ENCODE peak calls at places on chromosomes 3 and 15, in nine cellular contexts. Z is ureter; E is Daoy; T is SK-N-SH; Y is AG04449; O is left cardiac atrium; X is breast epithelium; M is lower lobe of right lung; F is activated CD8-positive, alpha-beta memory T cell treated with anti-CD3 and anti-CD28 coated beads for 24 hours. L is an unnamed sample.

GRCh38 chr15:49044761-49045571 is 1.3 kb downstream of the SECISBP2L start:
- DNase-seq in Z (no peak), E (no peak), T (no peak), Y (no peak), O (no peak), X (no peak), M (no peak), F (no peak), L (no peak)

GRCh38 chr3:123226549-123226948 is 24.8 kb downstream of the SEC22A start:
- DNase-seq in Z (no peak), E (no peak), T (no peak), Y (no peak), O (no peak), X (no peak), M (no peak), F (no peak), L (no peak)

GRCh38 chr15:66825731-66826130 is 123.7 kb downstream of the SMAD6 start:
- DNase-seq in Z (no peak), E (no peak), T (no peak), Y (no peak), O (no peak), X (no peak), M (no peak), F (no peak), L (no peak)

GRCh38 chr3:158339638-158340037 is 229.7 kb downstream of the RSRC1 start:
- DNase-seq in Z (no peak), E (no peak), T (peak; percentile 42), Y (no peak), O (no peak), X (no peak), M (no peak), F (no peak), L (no peak)

GRCh38 chr3:108239082-108239481 is 16.9 kb upstream of the IFT57 start:
- DNase-seq in Z (no peak), E (no peak), T (no peak), Y (no peak), O (no peak), X (no peak), M (no peak), F (no peak), L (no peak)

GRCh38 chr3:183826448-183826847 is 1.1 kb upstream of the MAP6D1 start:
- DNase-seq in Z (peak; percentile 43), E (no peak), T (no peak), Y (no peak), O (no peak), X (no peak), M (no peak), F (no peak), L (no peak)

GRCh38 chr3:147652682-147653081 is 243.5 kb downstream of the ZIC1 start:
- DNase-seq in Z (no peak), E (no peak), T (no peak), Y (peak; percentile 31), O (no peak), X (no peak), M (no peak), F (no peak), L (no peak)

GRCh38 chr3:54781728-54782127 is 146.1 kb downstream of the LRTM1 start:
- DNase-seq in Z (no peak), E (no peak), T (no peak), Y (no peak), O (no peak), X (no peak), M (no peak), F (no peak), L (no peak)

GRCh38 chr3:150544040-150544439 is 2.3 kb downstream of the SERP1 start:
- DNase-seq in Z (no peak), E (peak; percentile 35), T (no peak), Y (peak; percentile 26), O (no peak), X (no peak), M (no peak), F (no peak), L (no peak)

GRCh38 chr3:115436767-115437301 is 186.5 kb upstream of the GAP43 start:
- DNase-seq in Z (no peak), E (peak; percentile 94), T (no peak), Y (peak; percentile 92), O (no peak), X (no peak), M (no peak), F (no peak), L (no peak)

GRCh38 chr15:75389791-75390382 is 21.5 kb upstream of the MAN2C1 start:
- DNase-seq in Z (no peak), E (no peak), T (no peak), Y (no peak), O (no peak), X (no peak), M (no peak), F (no peak), L (no peak)

GRCh38 chr15:38555686-38556334 is 8.8 kb downstream of the RASGRP1 start:
- DNase-seq in Z (no peak), E (no peak), T (no peak), Y (peak; percentile 92), O (no peak), X (no peak), M (no peak), F (no peak), L (no peak)

GRCh38 chr3:170690133-170690981 is 104.5 kb upstream of the SLC7A14 start:
- DNase-seq in Z (peak; percentile 54), E (peak; percentile 70), T (peak; percentile 72), Y (no peak), O (peak; percentile 68), X (peak; percentile 42), M (peak; percentile 79), F (peak; percentile 75), L (peak; percentile 61)

GRCh38 chr3:149936812-149937230 is 33.9 kb downstream of the PFN2 start:
- DNase-seq in Z (no peak), E (peak; percentile 66), T (peak; percentile 48), Y (no peak), O (peak; percentile 29), X (no peak), M (no peak), F (peak; percentile 68), L (peak; percentile 46)

GRCh38 chr15:64095431-64095794 is 369 bp upstream of the SNX1 start:
- DNase-seq in Z (no peak), E (no peak), T (no peak), Y (no peak), O (no peak), X (no peak), M (no peak), F (no peak), L (no peak)

L was measured in NCI-H2107.